ENCODE peak calls at places on chromosomes 16 and 17, in nine cellular contexts. X is HFF-Myc, A is coronary artery, U is ascending aorta, L is nephron progenitor cell, K is fibroblast of mammary gland, R is HFFc6, S is fibroblast of lung, N is AG10803. I is an unnamed sample.

GRCh38 chr17:79048826-79049755 is 25.1 kb downstream of the C1QTNF1 start:
- DNase-seq in X (no peak), A (no peak), U (no peak), L (no peak), K (no peak), R (no peak), S (no peak), N (no peak), I (no peak)

GRCh38 chr16:47956881-47957280 is 198.9 kb downstream of the ABCC12 start:
- DNase-seq in X (no peak), A (no peak), U (no peak), L (no peak), K (no peak), R (no peak), S (no peak), N (no peak), I (no peak)

GRCh38 chr17:49505854-49506253 is 10.8 kb downstream of the NGFR start:
- DNase-seq in X (no peak), A (no peak), U (no peak), L (no peak), K (no peak), R (no peak), S (no peak), N (no peak), I (no peak)

GRCh38 chr16:51440096-51440495 is 289.0 kb upstream of the SALL1 start:
- DNase-seq in X (no peak), A (no peak), U (no peak), L (no peak), K (no peak), R (no peak), S (no peak), N (peak; percentile 20), I (no peak)

GRCh38 chr17:65442691-65443090 is 118.8 kb downstream of the AXIN2 start:
- DNase-seq in X (no peak), A (no peak), U (no peak), L (no peak), K (no peak), R (no peak), S (no peak), N (no peak), I (no peak)

GRCh38 chr17:56148333-56148732 is 4.9 kb upstream of the ANKFN1 start:
- DNase-seq in X (no peak), A (no peak), U (no peak), L (no peak), K (no peak), R (no peak), S (no peak), N (no peak), I (no peak)

GRCh38 chr17:66431910-66432309 is 129.5 kb downstream of the PRKCA start:
- DNase-seq in X (no peak), A (no peak), U (no peak), L (no peak), K (peak; percentile 91), R (peak; percentile 88), S (peak; percentile 92), N (peak; percentile 85), I (no peak)

GRCh38 chr16:71440669-71441347 is 1.0 kb downstream of the TLE7 start:
- DNase-seq in X (no peak), A (no peak), U (no peak), L (no peak), K (no peak), R (no peak), S (no peak), N (no peak), I (no peak)

GRCh38 chr17:29982991-29983390 is 41.6 kb downstream of the EFCAB5 start:
- DNase-seq in X (no peak), A (no peak), U (no peak), L (no peak), K (peak; percentile 60), R (no peak), S (no peak), N (peak; percentile 23), I (no peak)

GRCh38 chr16:69166946-69167930 is 19.7 kb upstream of the SNTB2 start:
- DNase-seq in X (no peak), A (no peak), U (no peak), L (no peak), K (no peak), R (peak; percentile 29), S (no peak), N (no peak), I (no peak)

GRCh38 chr16:57757883-57758282 is 22.3 kb downstream of the KATNB1 start:
- DNase-seq in X (no peak), A (no peak), U (no peak), L (no peak), K (no peak), R (no peak), S (no peak), N (no peak), I (no peak)

GRCh38 chr16:49600976-49601375 is 227.4 kb downstream of the C16orf78 start:
- DNase-seq in X (no peak), A (peak; percentile 16), U (no peak), L (no peak), K (no peak), R (no peak), S (no peak), N (no peak), I (no peak)

GRCh38 chr17:47204722-47205418 is 4.3 kb upstream of the MYL4 start:
- DNase-seq in X (no peak), A (no peak), U (no peak), L (no peak), K (peak; percentile 75), R (peak; percentile 47), S (peak; percentile 43), N (peak; percentile 74), I (no peak)

GRCh38 chr17:5391678-5392077 is 27.8 kb downstream of the NUP88 start:
- DNase-seq in X (no peak), A (no peak), U (no peak), L (no peak), K (no peak), R (no peak), S (no peak), N (no peak), I (no peak)

GRCh38 chr17:49447603-49448325 is 33.1 kb upstream of the PHB1 start:
- DNase-seq in X (no peak), A (no peak), U (no peak), L (no peak), K (no peak), R (no peak), S (no peak), N (peak; percentile 51), I (no peak)

DNA sequence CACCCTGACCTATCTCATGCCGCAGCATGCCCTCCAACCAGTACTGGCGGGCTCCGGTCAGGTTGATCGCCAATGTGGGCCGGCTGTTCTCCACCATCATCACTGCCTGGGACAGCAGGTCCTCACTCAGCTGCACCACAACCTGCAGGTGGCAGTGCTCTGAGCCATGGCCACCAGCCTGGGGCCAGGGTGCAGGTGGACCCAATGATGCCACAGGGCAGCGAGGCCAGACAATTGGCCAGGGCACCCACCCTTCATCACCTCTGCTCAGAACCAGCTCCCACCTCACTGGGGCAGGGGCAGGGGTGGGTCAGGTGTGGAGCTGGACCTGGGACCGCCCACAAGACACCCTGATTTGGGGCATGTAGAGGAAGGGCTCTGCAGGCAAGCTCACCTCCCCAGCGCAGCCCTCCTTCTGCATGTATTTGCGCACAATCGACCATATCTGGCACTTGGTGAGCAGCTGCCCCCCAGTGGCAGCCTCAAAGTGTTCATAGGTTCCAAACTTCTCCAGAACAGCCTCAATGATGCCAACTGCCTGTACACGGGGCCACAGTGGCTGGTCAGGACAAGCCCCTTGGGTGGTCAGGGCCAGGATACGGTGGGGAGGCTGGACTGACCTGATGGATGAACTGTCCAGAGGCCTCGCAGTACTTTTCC is 4.2 kb downstream of the MATCAP1 start:
- DNase-seq in X (no peak), A (no peak), U (no peak), L (no peak), K (no peak), R (no peak), S (no peak), N (no peak), I (no peak)
- TF ChIP-seq CTCF in X (peak; percentile 20), A (no peak), U (no peak), L (no peak), K (peak; percentile 13), R (peak; percentile 51), S (peak; percentile 10), N (peak; percentile 9), I (no peak)

DNA sequence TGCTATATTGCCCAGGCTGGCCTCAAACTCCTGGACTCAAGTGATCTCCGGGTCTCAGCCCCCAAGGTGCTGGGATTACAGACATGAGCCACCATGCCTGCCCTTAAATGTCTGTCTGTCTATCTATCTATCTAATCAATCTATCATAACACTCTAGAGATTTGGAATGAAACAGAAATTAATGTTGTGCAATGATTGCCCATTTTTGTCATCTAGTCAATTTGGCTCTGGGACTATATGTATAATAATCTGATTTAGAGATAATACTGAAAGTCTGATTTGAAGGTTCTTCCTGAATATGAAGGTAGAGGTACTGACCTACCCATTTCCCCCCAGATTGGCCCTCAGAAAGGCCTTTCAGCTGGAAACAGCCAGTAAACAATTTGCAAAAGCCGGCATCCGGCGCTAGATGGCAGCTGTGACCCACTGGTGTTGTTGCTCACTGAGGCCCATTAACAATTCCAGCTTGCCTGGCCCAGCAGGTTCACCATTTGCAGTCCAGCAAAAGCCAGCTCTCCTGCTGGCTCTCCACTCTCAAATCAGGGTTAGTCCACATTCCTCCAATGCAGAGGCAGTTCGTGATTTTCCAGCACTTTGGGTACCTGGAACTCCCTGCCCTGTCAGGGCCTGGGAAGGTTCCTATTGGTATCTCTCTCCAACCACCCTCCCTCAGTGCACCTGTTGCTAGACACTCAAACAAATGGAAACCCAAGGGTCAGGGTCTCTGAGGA is 22.9 kb upstream of the C16orf87 start:
- DNase-seq in X (no peak), A (no peak), U (no peak), L (peak; percentile 75), K (peak; percentile 67), R (peak; percentile 59), S (peak; percentile 74), N (peak; percentile 65), I (peak; percentile 39)
- TF ChIP-seq CTCF in X (peak; percentile 84), A (peak; percentile 66), U (peak; percentile 87), L (peak; percentile 77), K (peak; percentile 94), R (peak; percentile 84), S (peak; percentile 90), N (peak; percentile 92), I (peak; percentile 63)

GRCh38 chr17:82876602-82877391 is 37.0 kb upstream of the ZNF750 start:
- DNase-seq in X (peak; percentile 29), A (no peak), U (peak; percentile 47), L (peak; percentile 65), K (peak; percentile 87), R (peak; percentile 71), S (peak; percentile 83), N (peak; percentile 83), I (no peak)
- TF ChIP-seq CTCF in X (peak; percentile 34), A (no peak), U (peak; percentile 58), L (peak; percentile 17), K (peak; percentile 64), R (peak; percentile 68), S (peak; percentile 74), N (peak; percentile 79), I (no peak)

DNA sequence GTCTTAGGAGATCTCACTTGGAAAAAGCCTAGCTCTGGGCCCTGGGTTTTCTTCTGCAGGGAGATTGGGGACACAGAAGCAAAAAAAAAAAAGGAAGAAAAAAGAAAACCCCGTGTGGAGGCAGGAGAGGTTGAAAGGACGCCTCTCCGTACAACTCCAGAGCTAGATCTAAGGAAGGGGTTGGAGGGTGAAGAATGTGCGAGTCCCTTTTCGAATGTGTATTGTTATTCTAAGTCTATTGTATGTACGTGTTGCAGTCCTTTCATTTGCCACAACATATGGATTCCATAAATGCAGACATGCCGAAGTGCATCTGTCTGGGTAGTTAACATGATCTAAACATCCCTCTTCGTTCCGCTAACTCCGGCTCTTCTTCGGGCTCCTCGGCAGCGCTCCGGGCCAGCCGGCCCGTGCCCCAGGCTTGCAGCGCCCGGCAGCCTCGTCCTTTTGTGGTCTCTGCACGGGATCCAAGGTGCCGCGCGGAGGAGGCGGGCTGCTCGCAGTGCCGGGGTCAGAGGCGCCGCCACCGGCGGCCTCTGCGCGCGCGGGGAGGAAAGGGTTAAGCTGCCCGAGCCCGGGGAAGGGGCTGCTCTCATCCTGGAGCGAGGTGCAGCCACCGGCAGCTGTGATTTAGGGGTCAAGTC is 14.8 kb upstream of the ZFHX3 start:
- DNase-seq in X (no peak), A (peak; percentile 73), U (no peak), L (peak; percentile 78), K (no peak), R (no peak), S (peak; percentile 48), N (no peak), I (no peak)
- TF ChIP-seq CTCF in X (no peak), A (no peak), U (no peak), L (no peak), K (no peak), R (no peak), S (no peak), N (no peak), I (no peak)